ENCODE peak calls at places on chromosomes 6 and 20, in nine cellular contexts. T, C, I, B, R, X, W, F and H are unnamed samples.

GRCh38 chr20:61712632-61713031 is 353.0 kb downstream of the TAF4 start:
- DNase-seq in F (no peak), T (no peak), I (no peak), C (no peak), R (no peak), B (no peak), X (no peak), W (no peak), H (no peak)

GRCh38 chr20:20439602-20440001 is 71.7 kb downstream of the INSM1 start:
- DNase-seq in B (no peak), I (no peak), C (no peak), W (no peak), F (no peak), X (no peak), R (no peak), T (no peak), H (no peak)

GRCh38 chr6:125208625-125209249 is 55.2 kb downstream of the TPD52L1 start:
- DNase-seq in I (no peak), F (no peak), R (no peak), X (no peak), T (no peak), C (no peak), W (no peak), B (no peak), H (no peak)

GRCh38 chr20:63735859-63736718 is at the start of gene LIME1:
- DNase-seq in I (no peak), F (peak), R (peak), B (no peak), W (no peak), C (no peak), X (peak), T (no peak), H (no peak)

GRCh38 chr6:32462609-32463008 is 22.9 kb downstream of the HLA-DRA start:
- DNase-seq in F (no peak), W (no peak), T (no peak), I (no peak), X (no peak), C (peak), R (no peak), B (no peak), H (no peak)

GRCh38 chr6:114936060-114936459 is 593.2 kb upstream of the HS3ST5 start:
- DNase-seq in X (no peak), W (no peak), T (no peak), R (no peak), I (no peak), C (no peak), B (no peak), F (no peak), H (no peak)

GRCh38 chr6:107692351-107692750 is 131.8 kb downstream of the SCML4 start:
- DNase-seq in T (no peak), R (no peak), C (no peak), F (no peak), I (peak), B (no peak), W (no peak), X (no peak), H (no peak)

GRCh38 chr6:20056350-20056992 is 155.8 kb downstream of the MBOAT1 start:
- DNase-seq in I (peak), R (no peak), F (peak), C (peak), T (no peak), W (peak), B (no peak), X (no peak), H (no peak)

GRCh38 chr20:32652739-32653526 is 20.8 kb downstream of the C20orf203 start:
- DNase-seq in R (peak), W (peak), B (peak), T (peak), F (peak), X (peak), I (peak), C (no peak), H (peak)

GRCh38 chr6:128598561-128598960 is 78.2 kb upstream of the PTPRK start:
- DNase-seq in T (no peak), F (no peak), R (no peak), B (no peak), I (no peak), W (no peak), X (no peak), C (no peak), H (no peak)

GRCh38 chr6:9405369-9405768 is 970.0 kb upstream of the SLC35B3 start:
- DNase-seq in R (no peak), T (no peak), F (no peak), W (peak), B (no peak), C (no peak), X (no peak), I (peak), H (no peak)

GRCh38 chr6:1624071-1624847 is 14.5 kb downstream of the FOXC1 start:
- DNase-seq in I (no peak), R (peak), B (peak), C (no peak), T (peak), X (no peak), W (no peak), F (no peak), H (no peak)

GRCh38 chr20:38049800-38050199 is 16.3 kb downstream of the RPRD1B start:
- DNase-seq in X (no peak), I (peak), F (no peak), C (no peak), B (no peak), T (no peak), W (no peak), R (no peak), H (no peak)

GRCh38 chr6:164967102-164967501 is 342.3 kb downstream of the C6orf118 start:
- DNase-seq in F (no peak), B (no peak), W (no peak), R (no peak), C (no peak), X (no peak), I (no peak), T (no peak), H (no peak)

GRCh38 chr6:2619651-2620050 is 131.1 kb downstream of the MYLK4 start:
- DNase-seq in B (no peak), X (no peak), C (no peak), W (no peak), R (no peak), I (no peak), F (no peak), T (no peak), H (no peak)

GRCh38 chr6:33571637-33572316 is 8.3 kb downstream of the BAK1 start:
- DNase-seq in F (no peak), C (no peak), R (no peak), B (no peak), W (no peak), I (no peak), T (no peak), X (no peak), H (no peak)

GRCh38 chr20:22548040-22548439 is 36.3 kb downstream of the FOXA2 start:
- DNase-seq in X (no peak), T (no peak), F (no peak), W (no peak), B (no peak), I (no peak), C (no peak), R (no peak), H (no peak)

GRCh38 chr6:26000366-26000886 is 37.8 kb downstream of the TRIM38 start:
- DNase-seq in X (no peak), R (no peak), T (no peak), F (no peak), W (no peak), C (no peak), I (no peak), B (no peak), H (no peak)

GRCh38 chr6:149130093-149130872 is 187.2 kb upstream of the TAB2 start:
- DNase-seq in W (no peak), F (no peak), X (no peak), I (no peak), B (no peak), C (no peak), T (no peak), R (no peak), H (no peak)

GRCh38 chr20:52473171-52473570 is 281.6 kb upstream of the ZFP64 start:
- DNase-seq in R (no peak), C (no peak), B (no peak), W (no peak), I (no peak), X (no peak), T (no peak), F (no peak), H (no peak)

GRCh38 chr6:24425091-24425490 is 22.4 kb downstream of the MRS2 start:
- DNase-seq in B (no peak), X (no peak), W (peak), C (no peak), R (no peak), T (no peak), I (no peak), F (no peak), H (no peak)

GRCh38 chr6:159084493-159085091 is 39.8 kb upstream of the TAGAP start:
- DNase-seq in R (no peak), F (no peak), X (no peak), B (no peak), T (no peak), C (no peak), W (no peak), I (peak), H (no peak)

GRCh38 chr6:151241853-151242252 is 2.1 kb downstream of the AKAP12 start:
- DNase-seq in I (no peak), R (no peak), X (no peak), F (no peak), B (no peak), W (no peak), C (no peak), T (no peak), H (no peak)

GRCh38 chr6:138500045-138500665 is 861 bp upstream of the NHSL1 start:
- DNase-seq in I (no peak), F (no peak), R (no peak), X (no peak), T (no peak), B (no peak), W (no peak), C (no peak), H (no peak)

GRCh38 chr6:89527634-89528033 is 94.7 kb downstream of the ANKRD6 start:
- DNase-seq in W (peak), X (no peak), B (no peak), F (no peak), R (no peak), T (no peak), C (no peak), I (no peak), H (no peak)

GRCh38 chr6:6678185-6678671 is 89.7 kb downstream of the LY86 start:
- DNase-seq in W (peak), R (no peak), C (no peak), F (no peak), B (no peak), T (no peak), X (peak), I (peak), H (no peak)

GRCh38 chr20:34211591-34211990 is 29.6 kb upstream of the ASIP start:
- DNase-seq in I (no peak), X (no peak), W (no peak), F (peak), B (no peak), T (no peak), R (no peak), C (no peak), H (no peak)

DNA sequence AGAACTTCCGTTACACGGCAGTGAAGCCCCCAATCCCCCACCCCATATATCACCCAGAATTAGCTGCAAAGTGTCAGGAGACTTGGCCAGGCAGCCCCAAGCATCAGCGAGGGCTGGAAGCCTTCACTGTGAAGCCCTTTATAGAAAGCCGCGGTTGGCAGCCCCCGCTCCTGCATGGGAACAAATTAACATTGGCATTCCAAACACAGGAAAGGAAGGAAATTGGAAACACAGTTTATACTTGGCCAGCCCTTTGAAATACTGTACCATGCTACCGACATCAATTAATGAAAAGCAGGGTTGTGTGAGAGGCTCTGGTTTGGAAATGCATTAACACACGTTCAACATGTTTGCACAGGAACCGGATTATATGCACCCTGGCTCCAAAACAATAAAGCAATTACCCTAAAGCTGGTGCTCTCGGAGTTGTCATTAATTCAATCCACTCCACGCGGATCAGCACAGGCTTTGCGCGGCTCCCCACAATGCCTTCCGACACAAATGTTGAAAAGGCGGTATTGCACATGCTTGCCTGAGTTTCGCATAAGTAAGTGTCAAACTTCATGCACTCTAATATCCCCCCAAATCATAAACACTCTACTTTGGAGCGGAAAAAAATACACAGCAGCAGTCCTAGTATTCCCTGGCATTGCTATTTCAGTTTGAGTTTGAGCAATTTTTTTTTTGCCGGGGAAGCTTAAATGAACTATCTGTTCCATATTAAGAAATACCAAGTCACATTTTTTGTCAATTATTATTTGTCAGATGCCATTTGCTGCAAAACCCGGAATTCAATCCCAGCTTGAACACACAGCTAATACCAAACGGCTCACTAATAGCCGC is 7.0 kb downstream of the BMP7 start:
- DNase-seq in F (no peak), C (no peak), B (no peak), T (no peak), W (no peak), R (no peak), X (no peak), I (no peak), H (no peak)
- H3K27ac ChIP-seq in F (peak), C (no peak), B (no peak), T (no peak), W (no peak), R (no peak), X (no peak), I (no peak), H (peak)

GRCh38 chr6:112879920-112880413 is 532.8 kb downstream of the RFPL4B start:
- DNase-seq in R (peak), B (peak), F (peak), T (peak), X (peak), W (peak), I (peak), C (no peak), H (no peak)
- TF ChIP-seq CTCF in R (peak), B (no peak), F (peak), T (no peak), X (peak), W (no peak), I (no peak), C (no peak), H (no peak)

DNA sequence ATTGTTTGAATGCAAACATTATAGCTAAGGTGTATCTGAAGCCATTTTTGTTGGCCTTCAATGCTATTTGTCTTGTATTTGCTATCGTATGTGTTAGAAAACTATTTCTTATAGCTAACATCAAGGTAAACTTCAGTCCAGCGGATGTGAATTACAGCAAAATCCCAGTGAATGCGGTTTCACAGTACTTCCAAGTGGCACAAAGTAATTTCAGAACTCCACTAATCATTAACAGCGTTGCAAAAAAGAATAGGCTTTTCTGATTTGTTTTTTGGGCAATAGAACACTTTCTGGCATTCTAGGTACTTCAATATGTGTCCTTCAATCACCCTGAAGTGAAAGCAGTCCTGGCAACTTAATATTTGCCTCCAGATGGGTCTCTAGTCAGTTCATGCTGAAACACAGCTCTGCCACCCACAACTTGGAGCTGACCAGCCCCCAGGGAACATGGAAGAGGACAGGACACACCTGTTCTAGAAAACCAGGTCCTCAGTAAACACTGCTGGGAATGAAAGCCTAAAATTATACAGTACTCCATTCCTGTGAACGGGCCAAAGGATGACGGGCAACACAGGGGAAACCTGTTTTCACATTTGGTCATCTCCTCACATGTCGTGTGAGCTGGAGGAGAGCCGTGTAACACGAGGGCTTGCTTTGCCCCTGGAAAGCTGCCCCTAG is 9.7 kb upstream of the MRPS10 start:
- DNase-seq in R (no peak), T (no peak), B (no peak), W (no peak), C (no peak), F (no peak), I (no peak), X (no peak), H (no peak)
- H3K27ac ChIP-seq in R (peak), T (no peak), B (peak), W (peak), C (no peak), F (no peak), I (peak), X (peak), H (peak)

GRCh38 chr6:22583230-22583629 is 13.9 kb downstream of the HDGFL1 start:
- DNase-seq in T (no peak), R (no peak), F (no peak), I (no peak), C (no peak), X (no peak), B (no peak), W (no peak), H (no peak)
- TF ChIP-seq CTCF in T (no peak), R (no peak), F (no peak), I (no peak), C (no peak), X (no peak), B (no peak), W (no peak), H (no peak)